ENCODE peak calls at places on chromosomes 3 and 15, in four cellular contexts. One of them, this sample, is unnamed.

GRCh38 chr3:126493731-126494130 is 18.0 kb upstream of the ZXDC start:
- DNase-seq in left ventricle myocardium inferior: no peak
- DNase-seq in left lung: peak; percentile 58
- DNase-seq in thyroid gland: no peak
- DNase-seq in this sample: no peak

GRCh38 chr3:197363553-197364409 is 65.4 kb upstream of the DLG1 start:
- DNase-seq in left ventricle myocardium inferior: no peak
- DNase-seq in left lung: no peak
- DNase-seq in thyroid gland: no peak
- DNase-seq in this sample: no peak

GRCh38 chr3:65048151-65048550 is 360.4 kb upstream of the ADAMTS9 start:
- DNase-seq in left ventricle myocardium inferior: no peak
- DNase-seq in left lung: no peak
- DNase-seq in thyroid gland: no peak
- DNase-seq in this sample: no peak

GRCh38 chr3:127263586-127264231 is 24.1 kb downstream of the PRR20G start:
- DNase-seq in left ventricle myocardium inferior: no peak
- DNase-seq in left lung: no peak
- DNase-seq in thyroid gland: no peak
- DNase-seq in this sample: no peak

GRCh38 chr3:40597441-40597840 is 72.7 kb downstream of the ZNF621 start:
- DNase-seq in left ventricle myocardium inferior: no peak
- DNase-seq in left lung: no peak
- DNase-seq in thyroid gland: no peak
- DNase-seq in this sample: no peak

GRCh38 chr3:79587150-79587549 is 180.6 kb downstream of the ROBO1 start:
- DNase-seq in left ventricle myocardium inferior: no peak
- DNase-seq in left lung: no peak
- DNase-seq in thyroid gland: no peak
- DNase-seq in this sample: no peak

GRCh38 chr3:49079270-49079669 is 14.6 kb downstream of the QRICH1 start:
- DNase-seq in left ventricle myocardium inferior: no peak
- DNase-seq in left lung: no peak
- DNase-seq in thyroid gland: no peak
- DNase-seq in this sample: no peak

GRCh38 chr3:55343486-55344357 is 143.4 kb downstream of the WNT5A start:
- DNase-seq in left ventricle myocardium inferior: no peak
- DNase-seq in left lung: no peak
- DNase-seq in thyroid gland: no peak
- DNase-seq in this sample: no peak

GRCh38 chr15:31516874-31517273 is 190.2 kb downstream of the KLF13 start:
- DNase-seq in left ventricle myocardium inferior: no peak
- DNase-seq in left lung: no peak
- DNase-seq in thyroid gland: no peak
- DNase-seq in this sample: no peak

GRCh38 chr3:171850324-171850697 is 7.2 kb downstream of the TMEM212 start:
- DNase-seq in left ventricle myocardium inferior: no peak
- DNase-seq in left lung: no peak
- DNase-seq in thyroid gland: no peak
- DNase-seq in this sample: no peak

GRCh38 chr3:171854649-171855305 is 11.6 kb downstream of the TMEM212 start:
- DNase-seq in left ventricle myocardium inferior: no peak
- DNase-seq in left lung: no peak
- DNase-seq in thyroid gland: no peak
- DNase-seq in this sample: no peak

GRCh38 chr3:171849632-171850323 is 6.6 kb downstream of the TMEM212 start:
- DNase-seq in left ventricle myocardium inferior: no peak
- DNase-seq in left lung: no peak
- DNase-seq in thyroid gland: no peak
- DNase-seq in this sample: no peak

GRCh38 chr3:171850968-171851600 is 7.9 kb downstream of the TMEM212 start:
- DNase-seq in left ventricle myocardium inferior: no peak
- DNase-seq in left lung: no peak
- DNase-seq in thyroid gland: no peak
- DNase-seq in this sample: no peak

GRCh38 chr3:171851685-171852084 is 8.5 kb downstream of the TMEM212 start:
- DNase-seq in left ventricle myocardium inferior: no peak
- DNase-seq in left lung: no peak
- DNase-seq in thyroid gland: no peak
- DNase-seq in this sample: no peak
- H3K9me3 ChIP-seq in left ventricle myocardium inferior: peaks cover 20% of the 10 kb centered on the region
- H3K9me3 ChIP-seq in left lung: no peaks in the 10 kb centered on the region
- H3K9me3 ChIP-seq in thyroid gland: no peaks in the 10 kb centered on the region
- H3K9me3 ChIP-seq in this sample: no peaks in the 10 kb centered on the region

DNA sequence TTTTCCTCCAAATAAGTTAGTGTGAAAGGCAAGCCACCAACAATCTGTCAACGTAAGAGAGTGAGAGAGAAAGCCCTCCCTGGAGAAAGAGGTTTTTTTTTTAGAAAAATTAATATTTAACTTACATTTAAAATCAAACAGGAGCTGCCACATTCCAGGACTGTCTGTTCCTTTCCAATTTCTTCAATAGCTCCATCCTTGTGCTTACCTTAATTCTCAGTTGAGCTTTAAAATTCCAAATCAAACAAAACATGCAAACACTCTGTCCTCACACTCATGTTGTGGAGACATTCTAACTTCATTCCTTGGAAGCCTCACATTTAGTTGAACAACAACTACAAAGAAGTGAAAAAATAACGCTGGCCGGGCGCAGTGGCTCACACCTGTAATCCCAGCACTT is 5.0 kb upstream of the P3H2 start:
- DNase-seq in left ventricle myocardium inferior: no peak
- DNase-seq in left lung: no peak
- DNase-seq in thyroid gland: no peak
- DNase-seq in this sample: no peak
- H3K9me3 ChIP-seq in left ventricle myocardium inferior: no peaks in the 10 kb centered on the region
- H3K9me3 ChIP-seq in left lung: no peaks in the 10 kb centered on the region
- H3K9me3 ChIP-seq in thyroid gland: no peaks in the 10 kb centered on the region
- H3K9me3 ChIP-seq in this sample: no peaks in the 10 kb centered on the region

DNA sequence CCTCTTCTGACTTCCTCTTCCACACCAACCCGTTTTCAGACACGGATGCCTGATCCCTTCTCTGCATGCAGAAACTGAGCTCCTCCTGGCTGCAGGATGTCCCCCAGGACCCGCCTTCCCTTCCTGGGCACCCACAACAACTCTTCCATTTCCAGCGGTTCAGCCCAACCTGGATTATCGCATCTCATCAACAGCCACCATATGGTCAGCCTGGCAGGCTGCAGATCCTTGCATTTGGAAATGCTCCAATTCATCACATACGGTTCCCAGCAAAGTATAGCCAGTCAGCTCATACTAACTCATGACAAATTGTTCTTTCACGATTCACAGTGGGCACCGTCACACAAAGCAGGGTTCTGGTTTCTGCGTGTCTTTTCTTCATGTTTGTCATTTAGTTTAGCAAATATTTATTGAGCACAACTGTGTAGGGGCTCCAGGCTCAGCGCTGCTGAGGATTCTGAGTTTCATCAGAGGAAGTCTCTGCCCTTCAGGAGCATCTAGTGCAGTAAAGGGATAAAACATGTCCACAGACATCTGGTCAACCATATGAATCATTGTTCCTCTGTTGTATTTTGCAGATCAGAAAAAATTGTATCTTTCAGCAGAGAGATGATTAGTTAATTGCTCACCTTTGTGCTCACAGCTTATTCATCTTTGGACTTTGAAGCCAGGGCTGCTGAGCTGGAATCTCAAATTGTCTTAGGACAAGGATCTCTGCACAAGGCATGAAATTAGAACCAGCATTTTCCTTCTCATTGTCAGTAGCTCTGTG is 125.0 kb downstream of the GABRG3 start:
- DNase-seq in left ventricle myocardium inferior: no peak
- DNase-seq in left lung: no peak
- DNase-seq in thyroid gland: no peak
- DNase-seq in this sample: no peak
- H3K9me3 ChIP-seq in left ventricle myocardium inferior: peaks cover 2% of the 10 kb centered on the region
- H3K9me3 ChIP-seq in left lung: no peaks in the 10 kb centered on the region
- H3K9me3 ChIP-seq in thyroid gland: no peaks in the 10 kb centered on the region
- H3K9me3 ChIP-seq in this sample: no peaks in the 10 kb centered on the region

GRCh38 chr3:21226086-21226485 is 524.9 kb downstream of the ZNF385D start:
- DNase-seq in left ventricle myocardium inferior: peak; percentile 21
- DNase-seq in left lung: peak; percentile 53
- DNase-seq in thyroid gland: no peak
- DNase-seq in this sample: no peak
- H3K9me3 ChIP-seq in left ventricle myocardium inferior: no peaks in the 10 kb centered on the region
- H3K9me3 ChIP-seq in left lung: no peaks in the 10 kb centered on the region
- H3K9me3 ChIP-seq in thyroid gland: no peaks in the 10 kb centered on the region
- H3K9me3 ChIP-seq in this sample: no peaks in the 10 kb centered on the region

GRCh38 chr15:25188551-25189101 is 233.8 kb downstream of the SNRPN start:
- DNase-seq in left ventricle myocardium inferior: no peak
- DNase-seq in left lung: peak; percentile 50
- DNase-seq in thyroid gland: no peak
- DNase-seq in this sample: no peak

GRCh38 chr15:25186906-25187645 is 232.3 kb downstream of the SNRPN start:
- DNase-seq in left ventricle myocardium inferior: no peak
- DNase-seq in left lung: peak; percentile 56
- DNase-seq in thyroid gland: no peak
- DNase-seq in this sample: no peak

GRCh38 chr15:25186411-25186810 is 231.6 kb downstream of the SNRPN start:
- DNase-seq in left ventricle myocardium inferior: no peak
- DNase-seq in left lung: peak; percentile 39
- DNase-seq in thyroid gland: no peak
- DNase-seq in this sample: no peak

GRCh38 chr15:25189551-25189950 is 234.8 kb downstream of the SNRPN start:
- DNase-seq in left ventricle myocardium inferior: no peak
- DNase-seq in left lung: peak; percentile 61
- DNase-seq in thyroid gland: no peak
- DNase-seq in this sample: no peak

DNA sequence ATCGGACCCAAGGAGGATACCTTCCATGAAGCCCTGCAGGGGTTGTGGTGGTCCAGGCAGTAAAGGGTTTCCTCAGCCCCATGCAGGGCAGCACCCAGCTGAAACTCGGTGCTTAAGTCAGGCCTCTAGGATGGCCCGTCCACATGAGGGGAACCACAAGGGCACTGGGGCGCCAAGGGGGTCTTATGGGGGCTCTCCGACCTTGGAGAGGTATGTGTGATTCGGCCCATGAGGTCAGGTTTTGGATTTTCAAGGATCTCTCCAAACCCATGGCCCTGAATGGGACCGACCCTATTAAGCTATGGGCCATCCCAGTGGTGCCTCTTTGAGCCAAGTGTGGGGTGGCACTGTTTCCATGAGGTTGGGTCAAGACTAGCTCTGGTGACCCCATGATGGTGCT is 233.3 kb downstream of the SNRPN start:
- DNase-seq in left ventricle myocardium inferior: no peak
- DNase-seq in left lung: peak; percentile 43
- DNase-seq in thyroid gland: no peak
- DNase-seq in this sample: no peak
- H3K9me3 ChIP-seq in left ventricle myocardium inferior: peaks cover 50% of the 10 kb centered on the region
- H3K9me3 ChIP-seq in left lung: no peaks in the 10 kb centered on the region
- H3K9me3 ChIP-seq in thyroid gland: no peaks in the 10 kb centered on the region
- H3K9me3 ChIP-seq in this sample: no peaks in the 10 kb centered on the region

GRCh38 chr3:196003611-196004010 is 78.3 kb downstream of the TFRC start:
- DNase-seq in left ventricle myocardium inferior: no peak
- DNase-seq in left lung: no peak
- DNase-seq in thyroid gland: no peak
- DNase-seq in this sample: no peak
- H3K9me3 ChIP-seq in left ventricle myocardium inferior: no peaks in the 10 kb centered on the region
- H3K9me3 ChIP-seq in left lung: no peaks in the 10 kb centered on the region
- H3K9me3 ChIP-seq in thyroid gland: no peaks in the 10 kb centered on the region
- H3K9me3 ChIP-seq in this sample: no peaks in the 10 kb centered on the region

GRCh38 chr3:44643024-44643423 is 5.5 kb upstream of the ZNF35 start:
- DNase-seq in left ventricle myocardium inferior: no peak
- DNase-seq in left lung: no peak
- DNase-seq in thyroid gland: no peak
- DNase-seq in this sample: no peak

GRCh38 chr3:44647771-44648170 is 761 bp upstream of the ZNF35 start:
- DNase-seq in left ventricle myocardium inferior: no peak
- DNase-seq in left lung: no peak
- DNase-seq in thyroid gland: no peak
- DNase-seq in this sample: no peak

DNA sequence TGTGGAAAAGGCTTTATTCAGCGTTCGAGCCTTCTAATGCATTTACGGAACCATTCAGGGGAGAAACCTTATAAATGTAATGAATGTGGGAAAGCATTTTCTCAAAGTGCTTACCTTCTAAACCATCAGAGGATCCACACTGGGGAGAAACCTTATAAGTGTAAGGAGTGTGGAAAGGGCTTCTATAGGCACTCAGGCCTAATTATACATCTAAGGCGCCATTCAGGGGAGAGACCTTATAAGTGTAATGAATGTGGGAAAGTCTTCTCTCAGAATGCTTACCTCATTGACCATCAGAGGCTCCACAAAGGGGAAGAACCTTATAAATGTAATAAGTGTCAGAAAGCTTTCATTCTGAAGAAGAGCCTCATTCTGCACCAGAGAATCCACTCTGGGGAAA is 6.2 kb upstream of the ZNF35 start:
- DNase-seq in left ventricle myocardium inferior: no peak
- DNase-seq in left lung: no peak
- DNase-seq in thyroid gland: no peak
- DNase-seq in this sample: no peak
- H3K9me3 ChIP-seq in left ventricle myocardium inferior: peaks cover 89% of the 10 kb centered on the region
- H3K9me3 ChIP-seq in left lung: no peaks in the 10 kb centered on the region
- H3K9me3 ChIP-seq in thyroid gland: no peaks in the 10 kb centered on the region
- H3K9me3 ChIP-seq in this sample: no peaks in the 10 kb centered on the region

GRCh38 chr15:26439681-26440080 is 333.2 kb downstream of the GABRB3 start:
- DNase-seq in left ventricle myocardium inferior: no peak
- DNase-seq in left lung: no peak
- DNase-seq in thyroid gland: no peak
- DNase-seq in this sample: no peak
- H3K9me3 ChIP-seq in left ventricle myocardium inferior: no peaks in the 10 kb centered on the region
- H3K9me3 ChIP-seq in left lung: no peaks in the 10 kb centered on the region
- H3K9me3 ChIP-seq in thyroid gland: no peaks in the 10 kb centered on the region
- H3K9me3 ChIP-seq in this sample: no peaks in the 10 kb centered on the region

DNA sequence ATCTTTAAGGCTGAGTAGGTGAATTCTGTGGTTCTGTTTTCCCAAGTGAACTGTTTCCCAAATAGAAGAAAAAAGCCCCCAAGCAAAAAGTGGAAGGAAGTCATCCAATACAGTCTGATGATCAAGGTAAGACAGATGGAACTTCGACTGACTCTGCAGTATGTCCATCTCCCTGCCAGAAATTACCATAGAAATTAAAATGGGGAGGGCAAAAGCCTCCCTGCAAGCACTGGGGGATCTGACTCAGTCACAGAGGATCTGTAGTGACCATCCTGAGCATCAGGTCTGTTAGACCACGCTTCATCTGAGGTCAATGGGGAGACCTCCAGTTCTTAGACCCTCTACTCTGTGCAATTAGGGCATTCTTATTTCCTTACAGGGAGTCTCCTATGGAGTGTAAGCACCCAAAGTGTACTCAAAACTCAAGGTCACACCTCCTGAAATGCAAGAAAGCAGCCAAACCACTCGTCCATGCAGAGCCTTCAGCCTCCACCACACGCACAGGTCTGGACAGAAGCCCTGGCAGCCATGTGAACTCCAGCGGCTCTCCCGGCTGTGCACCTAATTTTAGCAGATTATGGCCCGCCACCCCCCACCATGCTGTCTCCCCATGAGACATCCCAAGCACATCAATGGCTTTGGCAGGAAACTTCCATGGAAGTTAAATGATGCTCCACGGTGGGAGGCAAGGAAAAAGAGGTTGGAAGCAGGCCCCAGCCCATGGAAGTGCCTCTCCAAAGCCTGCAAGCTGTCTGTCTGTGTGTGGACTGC is 348.7 kb downstream of the NTRK3 start:
- DNase-seq in left ventricle myocardium inferior: no peak
- DNase-seq in left lung: no peak
- DNase-seq in thyroid gland: no peak
- DNase-seq in this sample: no peak
- H3K9me3 ChIP-seq in left ventricle myocardium inferior: no peaks in the 10 kb centered on the region
- H3K9me3 ChIP-seq in left lung: no peaks in the 10 kb centered on the region
- H3K9me3 ChIP-seq in thyroid gland: no peaks in the 10 kb centered on the region
- H3K9me3 ChIP-seq in this sample: no peaks in the 10 kb centered on the region